ENCODE peak calls at places on chromosomes 5 and 9, in five cellular contexts. One of them, this sample, is unnamed.

GRCh38 chr9:111937781-111938426 is 41.3 kb downstream of the UGCG start:
- DNase-seq in kidney tubule cell: peak
- DNase-seq in effector memory CD8-positive, alpha-beta T cell: peak
- DNase-seq in omental fat pad: peak
- DNase-seq in GM20000: peak
- DNase-seq in this sample: no peak

GRCh38 chr5:179061025-179061424 is 852 bp downstream of the ZNF354C start:
- DNase-seq in kidney tubule cell: no peak
- DNase-seq in effector memory CD8-positive, alpha-beta T cell: no peak
- DNase-seq in omental fat pad: no peak
- DNase-seq in GM20000: no peak
- DNase-seq in this sample: no peak

GRCh38 chr9:137067860-137068538 is 2.4 kb downstream of the SAPCD2 start:
- DNase-seq in kidney tubule cell: peak
- DNase-seq in effector memory CD8-positive, alpha-beta T cell: peak
- DNase-seq in omental fat pad: no peak
- DNase-seq in GM20000: peak
- DNase-seq in this sample: no peak

GRCh38 chr9:137832191-137832700 is 45.3 kb upstream of the CACNA1B start:
- DNase-seq in kidney tubule cell: no peak
- DNase-seq in effector memory CD8-positive, alpha-beta T cell: no peak
- DNase-seq in omental fat pad: no peak
- DNase-seq in GM20000: no peak
- DNase-seq in this sample: no peak

GRCh38 chr5:81556809-81557208 is 162.9 kb upstream of the ACOT12 start:
- DNase-seq in kidney tubule cell: no peak
- DNase-seq in effector memory CD8-positive, alpha-beta T cell: no peak
- DNase-seq in omental fat pad: no peak
- DNase-seq in GM20000: no peak
- DNase-seq in this sample: no peak

GRCh38 chr9:69817202-69817601 is 3.4 kb upstream of the CFAP95 start:
- DNase-seq in kidney tubule cell: no peak
- DNase-seq in effector memory CD8-positive, alpha-beta T cell: no peak
- DNase-seq in omental fat pad: no peak
- DNase-seq in GM20000: no peak
- DNase-seq in this sample: no peak

GRCh38 chr5:76269259-76269958 is 133.7 kb upstream of the IQGAP2 start:
- DNase-seq in kidney tubule cell: peak
- DNase-seq in effector memory CD8-positive, alpha-beta T cell: no peak
- DNase-seq in omental fat pad: no peak
- DNase-seq in GM20000: no peak
- DNase-seq in this sample: no peak

GRCh38 chr9:512555-513272 is 298.0 kb downstream of the DOCK8 start:
- DNase-seq in kidney tubule cell: no peak
- DNase-seq in effector memory CD8-positive, alpha-beta T cell: no peak
- DNase-seq in omental fat pad: no peak
- DNase-seq in GM20000: no peak
- DNase-seq in this sample: no peak

GRCh38 chr5:149773245-149774095 is 43.4 kb downstream of the PPARGC1B start:
- DNase-seq in kidney tubule cell: no peak
- DNase-seq in effector memory CD8-positive, alpha-beta T cell: no peak
- DNase-seq in omental fat pad: no peak
- DNase-seq in GM20000: no peak
- DNase-seq in this sample: no peak

GRCh38 chr9:117644607-117645244 is 59.5 kb upstream of the TLR4 start:
- DNase-seq in kidney tubule cell: peak
- DNase-seq in effector memory CD8-positive, alpha-beta T cell: peak
- DNase-seq in omental fat pad: peak
- DNase-seq in GM20000: peak
- DNase-seq in this sample: no peak

GRCh38 chr9:137031904-137032639 is at the start of gene FUT7:
- DNase-seq in kidney tubule cell: no peak
- DNase-seq in effector memory CD8-positive, alpha-beta T cell: no peak
- DNase-seq in omental fat pad: no peak
- DNase-seq in GM20000: no peak
- DNase-seq in this sample: no peak

GRCh38 chr9:136943291-136944093 is 1.0 kb downstream of the FBXW5 start:
- DNase-seq in kidney tubule cell: peak
- DNase-seq in effector memory CD8-positive, alpha-beta T cell: no peak
- DNase-seq in omental fat pad: no peak
- DNase-seq in GM20000: peak
- DNase-seq in this sample: no peak

GRCh38 chr5:19733612-19734495 is 254.1 kb downstream of the CDH18 start:
- DNase-seq in kidney tubule cell: peak
- DNase-seq in effector memory CD8-positive, alpha-beta T cell: no peak
- DNase-seq in omental fat pad: no peak
- DNase-seq in GM20000: no peak
- DNase-seq in this sample: no peak

GRCh38 chr5:132049093-132049492 is 11.4 kb upstream of the IL3 start:
- DNase-seq in kidney tubule cell: no peak
- DNase-seq in effector memory CD8-positive, alpha-beta T cell: no peak
- DNase-seq in omental fat pad: no peak
- DNase-seq in GM20000: no peak
- DNase-seq in this sample: no peak

GRCh38 chr5:54469655-54470054 is 14.2 kb downstream of the HSPB3 start:
- DNase-seq in kidney tubule cell: no peak
- DNase-seq in effector memory CD8-positive, alpha-beta T cell: no peak
- DNase-seq in omental fat pad: no peak
- DNase-seq in GM20000: peak
- DNase-seq in this sample: no peak

GRCh38 chr5:140251527-140251973 is 51.4 kb downstream of the PFDN1 start:
- DNase-seq in kidney tubule cell: peak
- DNase-seq in effector memory CD8-positive, alpha-beta T cell: peak
- DNase-seq in omental fat pad: no peak
- DNase-seq in GM20000: no peak
- DNase-seq in this sample: no peak

GRCh38 chr5:5313081-5313736 is 109.3 kb upstream of the ICE1 start:
- DNase-seq in kidney tubule cell: peak
- DNase-seq in effector memory CD8-positive, alpha-beta T cell: no peak
- DNase-seq in omental fat pad: no peak
- DNase-seq in GM20000: no peak
- DNase-seq in this sample: no peak

GRCh38 chr9:116713266-116713665 is 26.2 kb downstream of the TRIM32 start:
- DNase-seq in kidney tubule cell: peak
- DNase-seq in effector memory CD8-positive, alpha-beta T cell: no peak
- DNase-seq in omental fat pad: no peak
- DNase-seq in GM20000: no peak
- DNase-seq in this sample: no peak

GRCh38 chr5:78509884-78510769 is 138.4 kb downstream of the LHFPL2 start:
- DNase-seq in kidney tubule cell: peak
- DNase-seq in effector memory CD8-positive, alpha-beta T cell: peak
- DNase-seq in omental fat pad: no peak
- DNase-seq in GM20000: peak
- DNase-seq in this sample: peak

GRCh38 chr5:170470808-170471404 is 32.9 kb upstream of the KCNIP1 start:
- DNase-seq in kidney tubule cell: no peak
- DNase-seq in effector memory CD8-positive, alpha-beta T cell: no peak
- DNase-seq in omental fat pad: no peak
- DNase-seq in GM20000: no peak
- DNase-seq in this sample: no peak

GRCh38 chr5:40691894-40692293 is 12.2 kb downstream of the PTGER4 start:
- DNase-seq in kidney tubule cell: no peak
- DNase-seq in effector memory CD8-positive, alpha-beta T cell: no peak
- DNase-seq in omental fat pad: no peak
- DNase-seq in GM20000: no peak
- DNase-seq in this sample: no peak

GRCh38 chr5:59620535-59621212 is 272.9 kb downstream of the PDE4D start:
- DNase-seq in kidney tubule cell: no peak
- DNase-seq in effector memory CD8-positive, alpha-beta T cell: no peak
- DNase-seq in omental fat pad: no peak
- DNase-seq in GM20000: no peak
- DNase-seq in this sample: no peak

GRCh38 chr5:96517294-96517693 is 84.2 kb upstream of the PCSK1 start:
- DNase-seq in kidney tubule cell: no peak
- DNase-seq in effector memory CD8-positive, alpha-beta T cell: no peak
- DNase-seq in omental fat pad: no peak
- DNase-seq in GM20000: no peak
- DNase-seq in this sample: no peak

GRCh38 chr9:35538361-35539234 is 48.7 kb downstream of the RUSC2 start:
- DNase-seq in kidney tubule cell: peak
- DNase-seq in effector memory CD8-positive, alpha-beta T cell: no peak
- DNase-seq in omental fat pad: no peak
- DNase-seq in GM20000: no peak
- DNase-seq in this sample: peak

This sample was measured in thoracic aorta.